ENCODE peak calls at places on chromosomes 11 and 22, in five cellular contexts. One of them, this sample, is unnamed.

GRCh38 chr11:132904566-132904965 is 627.7 kb downstream of the OPCML start:
- DNase-seq in ovary: no peak
- DNase-seq in small intestine: no peak
- DNase-seq in AG04450: no peak
- DNase-seq in right cardiac atrium: no peak
- DNase-seq in this sample: no peak

GRCh38 chr22:32926600-32926999 is 125.1 kb downstream of the TIMP3 start:
- DNase-seq in ovary: no peak
- DNase-seq in AG04450: peak
- DNase-seq in right cardiac atrium: no peak
- DNase-seq in small intestine: peak
- DNase-seq in this sample: no peak

GRCh38 chr11:106288988-106289387 is 211.5 kb downstream of the AASDHPPT start:
- DNase-seq in small intestine: no peak
- DNase-seq in ovary: no peak
- DNase-seq in AG04450: no peak
- DNase-seq in right cardiac atrium: no peak
- DNase-seq in this sample: no peak

GRCh38 chr11:41499429-41499828 is 40.0 kb upstream of the LRRC4C start:
- DNase-seq in AG04450: no peak
- DNase-seq in ovary: no peak
- DNase-seq in small intestine: no peak
- DNase-seq in right cardiac atrium: no peak
- DNase-seq in this sample: no peak

GRCh38 chr11:85062626-85063025 is 564.5 kb downstream of the DLG2 start:
- DNase-seq in AG04450: no peak
- DNase-seq in ovary: no peak
- DNase-seq in right cardiac atrium: no peak
- DNase-seq in small intestine: no peak
- DNase-seq in this sample: no peak

GRCh38 chr11:117825538-117826359 is 1.2 kb upstream of the FXYD2 start:
- DNase-seq in ovary: peak
- DNase-seq in small intestine: no peak
- DNase-seq in AG04450: no peak
- DNase-seq in right cardiac atrium: no peak
- DNase-seq in this sample: no peak

GRCh38 chr22:49373801-49374226 is 453.9 kb downstream of the BRD1 start:
- DNase-seq in right cardiac atrium: peak
- DNase-seq in AG04450: no peak
- DNase-seq in small intestine: no peak
- DNase-seq in ovary: no peak
- DNase-seq in this sample: no peak

GRCh38 chr11:77580712-77581337 is 8.9 kb upstream of the AQP11 start:
- DNase-seq in ovary: no peak
- DNase-seq in AG04450: no peak
- DNase-seq in small intestine: no peak
- DNase-seq in right cardiac atrium: no peak
- DNase-seq in this sample: no peak

GRCh38 chr22:40491990-40492631 is 121.7 kb downstream of the SGSM3 start:
- DNase-seq in right cardiac atrium: no peak
- DNase-seq in ovary: no peak
- DNase-seq in small intestine: no peak
- DNase-seq in AG04450: no peak
- DNase-seq in this sample: peak

GRCh38 chr22:16932577-16932976 is 75.4 kb downstream of the GAB4 start:
- DNase-seq in AG04450: no peak
- DNase-seq in small intestine: no peak
- DNase-seq in right cardiac atrium: no peak
- DNase-seq in ovary: no peak
- DNase-seq in this sample: no peak

GRCh38 chr11:3127706-3128355 is 37.3 kb downstream of the OSBPL5 start:
- DNase-seq in ovary: no peak
- DNase-seq in right cardiac atrium: peak
- DNase-seq in small intestine: no peak
- DNase-seq in AG04450: no peak
- DNase-seq in this sample: peak

DNA sequence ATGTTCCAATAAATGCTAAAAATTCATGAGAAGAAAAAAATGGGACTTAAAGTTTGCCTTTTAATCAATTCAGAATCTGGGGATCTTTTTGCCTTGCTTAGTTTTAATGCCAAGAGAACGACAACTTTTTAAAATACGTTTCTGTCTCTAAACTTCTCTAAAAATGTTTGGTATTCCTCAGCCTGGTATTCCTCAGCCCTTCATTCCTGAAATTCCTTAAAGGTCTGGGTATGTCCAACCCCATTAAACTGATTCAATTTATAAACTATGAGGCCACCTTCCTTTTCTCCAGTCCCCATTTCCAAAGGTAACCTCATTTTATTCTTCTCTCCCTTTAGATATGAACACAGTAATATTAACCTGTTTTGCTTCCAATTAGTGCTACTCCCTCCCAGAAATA is 16.6 kb downstream of the POLA2 start:
- DNase-seq in AG04450: no peak
- DNase-seq in right cardiac atrium: no peak
- DNase-seq in small intestine: no peak
- DNase-seq in ovary: no peak
- DNase-seq in this sample: no peak
- H3K27ac ChIP-seq in AG04450: peak
- H3K27ac ChIP-seq in right cardiac atrium: no peak
- H3K27ac ChIP-seq in small intestine: no peak
- H3K27ac ChIP-seq in ovary: no peak
- H3K27ac ChIP-seq in this sample: no peak

GRCh38 chr11:33310720-33311500 is 53.7 kb downstream of the HIPK3 start:
- DNase-seq in AG04450: no peak
- DNase-seq in right cardiac atrium: no peak
- DNase-seq in ovary: no peak
- DNase-seq in small intestine: no peak
- DNase-seq in this sample: no peak
- H3K27ac ChIP-seq in AG04450: no peak
- H3K27ac ChIP-seq in right cardiac atrium: no peak
- H3K27ac ChIP-seq in ovary: no peak
- H3K27ac ChIP-seq in small intestine: no peak
- H3K27ac ChIP-seq in this sample: no peak

DNA sequence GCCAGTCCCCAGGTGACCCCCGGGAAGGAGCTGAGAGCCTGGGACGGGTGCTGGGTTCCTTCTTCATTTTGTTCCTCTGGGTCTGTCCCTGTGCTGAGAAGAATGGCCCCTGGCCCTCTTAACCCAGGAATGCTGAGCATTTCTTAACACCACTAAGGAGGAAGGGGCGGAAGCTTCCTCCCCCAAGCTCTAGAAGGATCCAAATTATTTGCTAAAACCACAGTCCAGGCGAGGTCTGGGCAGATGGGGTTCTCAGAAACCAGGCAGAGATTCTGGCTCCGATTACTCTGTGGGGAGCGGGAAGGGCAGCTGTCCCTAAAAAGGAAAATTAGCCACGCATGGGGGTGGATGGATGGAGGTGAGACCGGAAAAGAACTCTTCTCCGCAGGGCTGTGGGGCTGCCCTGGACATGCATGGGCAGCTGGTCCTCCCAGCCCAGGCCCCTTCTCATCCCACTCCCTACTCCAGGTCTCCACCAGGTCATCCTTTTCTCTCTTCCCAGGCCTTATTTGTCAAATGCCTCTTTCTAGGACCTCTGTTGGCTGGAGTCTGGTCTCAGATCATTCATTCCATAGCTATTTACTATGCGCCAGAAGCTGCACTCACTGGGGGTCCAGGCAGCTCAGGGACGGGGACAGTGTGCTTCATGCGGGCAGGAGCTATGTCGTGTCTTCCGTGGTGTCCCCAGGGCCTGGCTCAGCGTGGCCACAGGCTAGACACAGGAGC is 45.0 kb upstream of the MYH9 start:
- DNase-seq in right cardiac atrium: no peak
- DNase-seq in ovary: no peak
- DNase-seq in small intestine: no peak
- DNase-seq in AG04450: no peak
- DNase-seq in this sample: no peak
- H3K27ac ChIP-seq in right cardiac atrium: no peak
- H3K27ac ChIP-seq in ovary: no peak
- H3K27ac ChIP-seq in small intestine: no peak
- H3K27ac ChIP-seq in AG04450: peak
- H3K27ac ChIP-seq in this sample: no peak

DNA sequence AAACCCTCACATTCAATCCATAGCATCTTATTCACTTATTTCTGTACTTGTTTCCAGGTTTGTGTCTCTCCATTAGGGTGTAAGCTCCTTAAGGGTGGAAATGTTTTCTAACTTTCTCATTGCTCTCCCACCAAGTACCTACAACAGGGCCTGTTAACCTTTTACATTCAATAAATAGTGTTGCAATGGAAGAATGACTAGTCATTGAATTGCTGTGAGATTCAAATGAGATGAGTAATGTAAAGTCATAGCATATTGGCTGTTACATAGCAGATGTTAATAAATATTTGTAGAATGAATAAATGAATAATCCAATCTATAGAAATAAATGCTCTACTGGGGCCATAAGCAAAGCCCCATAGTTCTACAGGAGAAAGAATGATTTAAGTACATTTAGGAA is 75.4 kb upstream of the DDI1 start:
- DNase-seq in AG04450: peak
- DNase-seq in ovary: no peak
- DNase-seq in small intestine: no peak
- DNase-seq in right cardiac atrium: no peak
- DNase-seq in this sample: no peak
- H3K27ac ChIP-seq in AG04450: peak
- H3K27ac ChIP-seq in ovary: no peak
- H3K27ac ChIP-seq in small intestine: no peak
- H3K27ac ChIP-seq in right cardiac atrium: no peak
- H3K27ac ChIP-seq in this sample: no peak

GRCh38 chr22:46295277-46295971 is 1.2 kb upstream of the GTSE1 start:
- DNase-seq in ovary: no peak
- DNase-seq in AG04450: no peak
- DNase-seq in right cardiac atrium: no peak
- DNase-seq in small intestine: peak
- DNase-seq in this sample: no peak
- H3K27ac ChIP-seq in ovary: peak
- H3K27ac ChIP-seq in AG04450: peak
- H3K27ac ChIP-seq in right cardiac atrium: no peak
- H3K27ac ChIP-seq in small intestine: peak
- H3K27ac ChIP-seq in this sample: peak

GRCh38 chr11:76419896-76420295 is 24.9 kb upstream of the EMSY start:
- DNase-seq in small intestine: peak
- DNase-seq in AG04450: no peak
- DNase-seq in ovary: no peak
- DNase-seq in right cardiac atrium: no peak
- DNase-seq in this sample: no peak
- H3K27ac ChIP-seq in small intestine: no peak
- H3K27ac ChIP-seq in AG04450: no peak
- H3K27ac ChIP-seq in ovary: no peak
- H3K27ac ChIP-seq in right cardiac atrium: no peak
- H3K27ac ChIP-seq in this sample: no peak

GRCh38 chr11:94376841-94377240 is 24.4 kb downstream of the GPR83 start:
- DNase-seq in small intestine: no peak
- DNase-seq in AG04450: no peak
- DNase-seq in right cardiac atrium: no peak
- DNase-seq in ovary: no peak
- DNase-seq in this sample: no peak

DNA sequence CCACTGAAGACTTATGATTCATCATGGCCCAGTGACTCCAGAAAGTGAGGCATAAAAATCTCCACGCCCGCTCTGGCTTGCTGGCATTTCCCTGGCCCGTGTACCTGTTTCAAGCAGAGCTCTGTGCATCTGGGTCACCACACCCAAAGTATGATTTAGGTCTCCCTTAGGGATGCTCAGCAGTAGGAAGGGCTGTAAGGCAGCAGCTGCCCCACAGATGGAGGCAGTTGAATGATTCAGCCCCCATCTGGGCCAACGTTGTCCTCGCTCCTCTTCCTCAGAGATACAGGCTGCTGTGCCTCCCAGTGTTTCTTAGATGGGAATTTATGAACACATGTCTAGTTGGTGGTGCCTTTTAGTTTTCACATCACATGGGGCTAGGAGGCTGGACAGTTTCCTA is 21.6 kb downstream of the GPR83 start:
- DNase-seq in ovary: no peak
- DNase-seq in small intestine: no peak
- DNase-seq in right cardiac atrium: no peak
- DNase-seq in AG04450: no peak
- DNase-seq in this sample: no peak
- H3K27ac ChIP-seq in ovary: no peak
- H3K27ac ChIP-seq in small intestine: no peak
- H3K27ac ChIP-seq in right cardiac atrium: no peak
- H3K27ac ChIP-seq in AG04450: no peak
- H3K27ac ChIP-seq in this sample: no peak

DNA sequence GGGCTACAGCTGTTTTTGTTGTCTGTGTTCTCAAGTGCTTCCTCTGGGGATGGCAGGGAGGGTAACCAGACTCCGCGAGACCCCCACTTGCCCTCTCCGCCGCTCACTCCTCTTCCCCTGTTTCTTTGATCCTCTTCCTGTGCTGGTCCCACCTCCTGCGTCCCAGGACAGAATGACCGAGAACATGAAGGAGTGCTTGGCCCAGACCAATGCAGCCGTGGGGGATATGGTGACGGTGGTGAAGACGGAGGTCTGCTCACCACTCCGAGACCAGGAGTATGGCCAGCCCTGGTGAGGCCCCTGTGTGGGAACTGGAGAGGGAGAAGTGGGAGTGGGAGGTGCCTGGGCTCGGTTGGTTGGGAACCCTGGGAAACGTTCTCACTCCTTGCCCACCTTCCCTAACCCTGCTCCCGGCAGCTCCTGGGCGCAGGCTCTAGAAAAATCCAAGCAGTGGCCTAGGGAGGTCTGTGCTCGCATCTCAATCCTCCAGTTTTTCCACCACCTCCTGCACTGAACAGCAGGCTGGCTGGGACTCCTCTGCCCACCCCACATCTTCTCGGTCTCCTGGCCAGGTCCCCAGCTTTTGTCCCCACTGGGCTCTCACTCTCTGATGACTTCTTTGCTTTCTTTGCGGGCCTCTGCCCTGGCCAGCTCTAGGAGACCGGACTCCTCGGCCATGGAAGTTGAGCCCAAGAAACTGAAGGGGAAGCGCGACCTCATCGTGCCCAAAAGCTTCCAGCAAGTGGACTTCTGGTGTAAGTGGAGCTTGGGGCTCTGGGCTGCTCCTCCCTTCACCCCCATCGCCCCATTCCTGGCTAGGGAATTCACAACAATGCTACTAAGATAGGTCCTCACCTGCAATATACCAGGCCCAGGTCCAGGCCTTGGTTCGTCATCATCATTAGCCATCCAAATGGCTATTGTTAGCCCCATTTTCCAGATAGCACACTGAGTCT is 35.4 kb downstream of the PRDM11 start:
- DNase-seq in ovary: no peak
- DNase-seq in right cardiac atrium: no peak
- DNase-seq in small intestine: no peak
- DNase-seq in AG04450: no peak
- DNase-seq in this sample: no peak
- H3K27ac ChIP-seq in ovary: peak
- H3K27ac ChIP-seq in right cardiac atrium: peak
- H3K27ac ChIP-seq in small intestine: no peak
- H3K27ac ChIP-seq in AG04450: no peak
- H3K27ac ChIP-seq in this sample: peak

This sample was measured in gastrocnemius medialis.